ENCODE peak calls at places on chromosomes 12 and 14, in five cellular contexts. X is left lung, E is dorsolateral prefrontal cortex, P is neural crest cell, K is endothelial cell. F is an unnamed sample.

GRCh38 chr12:15801770-15802393 is 12.7 kb upstream of the EPS8 start:
- DNase-seq in X (no peak), E (no peak), P (no peak), K (no peak), F (no peak)

GRCh38 chr12:49032276-49032675 is 13.7 kb upstream of the PRKAG1 start:
- DNase-seq in X (no peak), E (no peak), P (no peak), K (no peak), F (no peak)

GRCh38 chr14:105099778-105100177 is 34.5 kb upstream of the GPR132 start:
- DNase-seq in X (no peak), E (no peak), P (no peak), K (no peak), F (no peak)

GRCh38 chr14:77271113-77271710 is at the start of gene NGB:
- DNase-seq in X (no peak), E (no peak), P (no peak), K (no peak), F (no peak)

GRCh38 chr14:94031880-94032279 is 5.7 kb downstream of the OTUB2 start:
- DNase-seq in X (no peak), E (no peak), P (no peak), K (no peak), F (no peak)

GRCh38 chr12:32671930-32672785 is 6.9 kb upstream of the DNM1L start:
- DNase-seq in X (no peak), E (no peak), P (peak), K (peak), F (peak)

GRCh38 chr12:52600475-52600874 is 788 bp downstream of the KRT72 start:
- DNase-seq in X (no peak), E (no peak), P (no peak), K (no peak), F (no peak)

GRCh38 chr14:56585461-56586084 is 6.0 kb downstream of the TMEM260 start:
- DNase-seq in X (no peak), E (no peak), P (no peak), K (no peak), F (no peak)

GRCh38 chr14:38828183-38828877 is 274.7 kb downstream of the SEC23A start:
- DNase-seq in X (no peak), E (no peak), P (no peak), K (no peak), F (no peak)

GRCh38 chr12:19846561-19846960 is 407.3 kb downstream of the AEBP2 start:
- DNase-seq in X (no peak), E (no peak), P (no peak), K (no peak), F (no peak)

GRCh38 chr14:53840444-53840843 is 116.2 kb downstream of the BMP4 start:
- DNase-seq in X (no peak), E (no peak), P (no peak), K (no peak), F (no peak)

GRCh38 chr14:105240811-105241576 is 7.3 kb upstream of the BTBD6 start:
- DNase-seq in X (peak), E (no peak), P (no peak), K (no peak), F (no peak)

GRCh38 chr12:34033628-34034296 is 11.5 kb downstream of the ALG10 start:
- DNase-seq in X (no peak), E (no peak), P (no peak), K (no peak), F (no peak)

GRCh38 chr14:23641915-23642588 is 5.9 kb downstream of the DHRS2 start:
- DNase-seq in X (no peak), E (no peak), P (no peak), K (no peak), F (no peak)

GRCh38 chr14:84965279-84965678 is 564.7 kb upstream of the FLRT2 start:
- DNase-seq in X (no peak), E (no peak), P (no peak), K (no peak), F (no peak)

GRCh38 chr12:121036810-121037326 is 2.2 kb downstream of the OASL start:
- DNase-seq in X (no peak), E (no peak), P (no peak), K (no peak), F (no peak)

GRCh38 chr12:23621910-23622309 is 327.6 kb downstream of the SOX5 start:
- DNase-seq in X (no peak), E (no peak), P (no peak), K (no peak), F (no peak)

DNA sequence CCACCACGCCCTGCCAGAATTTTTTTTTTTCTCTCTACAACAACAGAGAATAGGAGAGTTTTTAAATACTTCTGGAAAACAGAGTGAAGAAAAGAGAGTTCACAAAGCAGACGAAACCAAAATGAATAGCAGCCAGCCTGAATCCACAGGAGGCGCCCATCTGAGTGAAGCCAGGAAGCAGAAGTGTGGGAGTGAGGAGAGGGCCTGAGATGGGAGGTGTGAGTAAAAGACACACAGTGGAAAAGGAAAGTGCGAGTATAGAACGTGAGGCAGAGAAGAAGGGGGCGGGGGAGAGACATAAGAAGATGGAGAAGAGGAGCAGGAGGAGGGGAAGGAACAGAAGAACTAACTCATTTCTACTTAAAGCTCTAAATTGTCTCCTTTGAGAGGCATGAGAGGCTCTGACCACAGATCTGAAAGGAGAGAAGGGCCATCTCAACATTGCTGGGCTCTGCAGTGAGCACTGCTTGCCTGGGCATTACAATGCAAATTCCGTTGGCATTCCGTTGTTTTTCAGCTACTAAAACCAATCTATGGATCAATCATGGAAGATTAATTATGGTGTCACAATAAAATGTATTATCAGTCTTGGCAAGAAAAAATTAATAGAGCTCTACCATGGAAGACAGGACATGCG is 140.1 kb upstream of the CPSF6 start:
- DNase-seq in X (no peak), E (no peak), P (no peak), K (no peak), F (no peak)
- TF ChIP-seq CTCF in X (no peak), E (no peak), P (no peak), K (no peak), F (no peak)

GRCh38 chr12:30797689-30798088 is 42.9 kb upstream of the CAPRIN2 start:
- DNase-seq in X (no peak), E (no peak), P (no peak), K (no peak), F (no peak)
- TF ChIP-seq CTCF in X (no peak), E (no peak), P (no peak), K (peak), F (peak)

DNA sequence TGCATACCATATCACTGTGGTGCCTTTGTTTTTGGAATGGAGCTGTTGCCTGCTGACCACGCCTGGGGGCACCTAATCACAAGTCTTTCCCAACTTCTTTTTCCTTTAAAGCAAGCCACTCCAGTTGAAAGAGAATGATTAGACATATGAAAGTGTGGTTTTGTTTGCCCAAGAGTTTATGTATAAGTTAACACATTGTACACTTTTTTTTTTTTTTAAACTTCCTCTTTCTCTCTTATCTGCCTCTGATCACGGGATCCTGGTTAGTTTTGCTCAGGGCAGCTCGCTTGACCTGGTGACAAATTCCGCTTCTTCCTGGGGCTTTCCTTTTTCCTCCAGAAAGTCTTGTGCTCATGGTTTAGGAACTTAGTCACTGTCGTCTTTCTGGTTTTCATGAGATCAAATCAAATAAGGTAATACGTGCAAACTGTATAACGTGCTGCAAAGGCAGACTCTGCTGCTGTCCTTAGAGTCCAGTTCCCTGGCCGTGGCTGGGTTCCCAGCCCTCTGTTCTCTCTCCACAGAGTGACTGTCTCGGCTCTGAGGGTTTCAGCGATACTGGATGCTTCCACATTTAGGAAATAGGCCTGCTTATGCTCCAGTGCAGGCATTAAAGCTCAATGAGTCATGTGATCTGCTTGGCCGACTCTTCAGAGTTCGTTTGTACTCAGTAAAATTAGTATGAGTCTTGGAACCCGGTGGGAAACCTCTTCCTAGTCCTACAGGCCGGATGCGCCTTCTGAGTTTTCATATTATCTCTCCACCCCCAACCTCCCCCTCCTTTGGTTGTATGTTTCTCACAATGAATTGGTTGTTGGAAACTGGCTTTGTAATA is 15.2 kb downstream of the RASSF3 start:
- DNase-seq in X (no peak), E (peak), P (no peak), K (peak), F (no peak)
- TF ChIP-seq CTCF in X (no peak), E (no peak), P (no peak), K (no peak), F (no peak)

GRCh38 chr12:12079291-12079690 is 8.6 kb downstream of the BCL2L14 start:
- DNase-seq in X (no peak), E (no peak), P (no peak), K (no peak), F (no peak)

GRCh38 chr12:12086331-12086730 is 15.6 kb downstream of the BCL2L14 start:
- DNase-seq in X (no peak), E (no peak), P (no peak), K (no peak), F (no peak)

GRCh38 chr12:12083688-12084087 is 12.9 kb downstream of the BCL2L14 start:
- DNase-seq in X (no peak), E (no peak), P (no peak), K (no peak), F (no peak)

GRCh38 chr12:12086975-12087692 is 16.4 kb downstream of the BCL2L14 start:
- DNase-seq in X (no peak), E (no peak), P (peak), K (peak), F (no peak)

DNA sequence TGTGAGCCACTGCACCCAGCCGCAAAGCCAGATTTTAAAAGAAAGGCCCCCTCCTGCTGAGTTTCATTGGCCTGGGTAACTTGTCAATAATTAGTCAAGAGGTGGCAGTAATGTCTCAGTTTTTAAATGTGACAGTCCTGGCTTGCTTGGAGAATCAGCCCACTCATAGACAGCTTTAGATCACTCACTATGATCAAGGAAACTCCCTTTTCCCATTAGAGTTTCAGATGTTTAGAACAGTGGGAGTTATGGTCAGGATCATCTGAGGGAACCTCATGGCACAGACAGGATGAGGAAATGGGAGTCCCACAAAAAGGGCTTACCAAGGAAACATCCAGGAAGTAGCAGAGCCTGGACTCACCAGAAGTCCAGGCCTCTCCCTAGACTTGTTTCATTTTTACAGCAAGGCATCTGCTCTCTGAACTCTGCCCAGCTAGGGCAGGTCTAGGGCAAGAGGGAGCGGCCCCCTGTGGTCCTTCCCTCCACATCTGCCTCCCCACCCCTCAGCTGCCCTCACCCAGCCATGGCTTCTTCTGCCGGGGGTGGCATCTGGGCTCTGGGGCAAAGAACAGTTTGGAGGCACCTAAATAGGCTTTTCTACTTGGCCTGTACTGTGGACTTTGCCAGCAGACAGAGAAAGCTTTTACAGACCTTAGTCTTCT is 11.2 kb downstream of the BCL2L14 start:
- DNase-seq in X (no peak), E (no peak), P (no peak), K (peak), F (no peak)
- TF ChIP-seq CTCF in X (peak), E (peak), P (peak), K (no peak), F (no peak)

DNA sequence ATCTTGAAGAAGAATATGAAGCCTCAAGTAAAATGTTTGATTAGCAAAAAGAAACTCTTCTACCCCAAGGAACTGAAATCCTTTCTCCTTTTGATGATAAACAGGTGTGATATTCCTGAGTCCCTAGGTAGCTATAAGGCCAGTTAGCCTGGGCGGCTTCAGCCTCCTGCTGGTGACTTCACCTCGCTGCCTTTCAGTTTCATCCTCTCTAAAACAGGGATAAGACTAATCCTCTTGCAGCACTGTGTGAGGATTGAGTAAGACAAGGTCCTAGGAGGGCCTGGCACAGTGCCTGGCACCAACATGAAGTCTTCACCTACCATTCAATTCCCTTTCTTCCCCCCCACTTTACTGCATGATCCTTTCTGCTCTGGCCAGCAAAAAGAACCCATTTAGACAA is 42.1 kb downstream of the CIT start:
- DNase-seq in X (no peak), E (no peak), P (no peak), K (no peak), F (no peak)
- TF ChIP-seq CTCF in X (no peak), E (no peak), P (no peak), K (no peak), F (no peak)

GRCh38 chr14:102046337-102047278 is 40.2 kb downstream of the HSP90AA1 start:
- DNase-seq in X (peak), E (peak), P (peak), K (peak), F (peak)
- TF ChIP-seq CTCF in X (peak), E (peak), P (peak), K (peak), F (no peak)

DNA sequence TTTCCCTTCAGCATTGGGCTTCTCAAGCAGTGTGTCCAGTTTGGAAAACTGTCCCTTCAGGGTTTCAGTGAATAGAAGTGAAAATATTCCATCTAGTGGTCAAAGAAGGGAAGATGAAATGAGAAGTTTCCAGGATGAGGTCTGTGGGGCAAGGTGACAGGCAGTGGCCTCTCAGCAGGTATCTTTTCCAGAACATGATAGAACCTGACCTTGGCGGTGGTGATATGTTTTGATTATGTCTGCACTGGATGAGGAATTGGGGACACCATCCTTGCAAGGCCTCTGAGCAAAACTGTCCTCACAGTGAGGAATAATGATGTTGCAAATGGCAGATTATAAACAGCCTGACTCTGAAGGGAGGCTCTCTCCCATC is 4.7 kb downstream of the GPX2 start:
- DNase-seq in X (no peak), E (no peak), P (no peak), K (no peak), F (no peak)
- TF ChIP-seq CTCF in X (peak), E (peak), P (peak), K (no peak), F (no peak)

GRCh38 chr12:90010089-90010488 is 301.5 kb upstream of the ATP2B1 start:
- DNase-seq in X (no peak), E (no peak), P (no peak), K (no peak), F (no peak)
- TF ChIP-seq CTCF in X (no peak), E (no peak), P (peak), K (no peak), F (no peak)

DNA sequence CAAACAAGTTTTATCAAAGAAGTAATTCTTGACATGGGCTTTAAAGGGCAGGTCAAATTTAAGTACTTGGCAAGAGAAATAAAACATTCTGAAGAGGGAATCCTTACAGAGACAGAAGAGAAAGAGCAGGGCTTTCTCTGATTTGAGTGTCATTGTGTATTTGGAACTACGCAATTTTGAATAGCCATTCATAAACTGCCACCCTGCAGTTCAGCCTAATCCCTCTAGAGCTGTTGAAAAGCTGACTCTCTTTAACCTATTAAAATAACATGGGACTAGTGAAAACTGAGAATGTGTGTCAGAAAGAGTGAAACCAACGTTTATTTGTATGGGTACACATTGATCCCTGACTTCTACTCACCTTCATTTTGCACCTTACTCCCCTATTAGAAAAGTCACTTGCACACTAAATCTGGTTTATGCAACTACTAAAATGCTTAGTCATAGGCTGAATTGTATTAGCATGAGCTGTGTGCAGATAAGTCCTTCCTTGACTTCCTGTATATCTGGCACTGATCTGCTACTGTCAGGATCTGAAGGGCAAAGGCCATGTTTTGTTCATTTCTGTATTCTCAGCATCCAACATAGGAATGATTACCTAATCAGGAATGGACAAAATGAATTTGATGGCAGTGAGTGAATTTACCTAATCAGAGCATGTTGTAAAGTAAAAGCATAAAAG is 458.9 kb downstream of the NOVA1 start:
- DNase-seq in X (no peak), E (no peak), P (no peak), K (no peak), F (no peak)
- TF ChIP-seq CTCF in X (no peak), E (no peak), P (no peak), K (no peak), F (peak)

DNA sequence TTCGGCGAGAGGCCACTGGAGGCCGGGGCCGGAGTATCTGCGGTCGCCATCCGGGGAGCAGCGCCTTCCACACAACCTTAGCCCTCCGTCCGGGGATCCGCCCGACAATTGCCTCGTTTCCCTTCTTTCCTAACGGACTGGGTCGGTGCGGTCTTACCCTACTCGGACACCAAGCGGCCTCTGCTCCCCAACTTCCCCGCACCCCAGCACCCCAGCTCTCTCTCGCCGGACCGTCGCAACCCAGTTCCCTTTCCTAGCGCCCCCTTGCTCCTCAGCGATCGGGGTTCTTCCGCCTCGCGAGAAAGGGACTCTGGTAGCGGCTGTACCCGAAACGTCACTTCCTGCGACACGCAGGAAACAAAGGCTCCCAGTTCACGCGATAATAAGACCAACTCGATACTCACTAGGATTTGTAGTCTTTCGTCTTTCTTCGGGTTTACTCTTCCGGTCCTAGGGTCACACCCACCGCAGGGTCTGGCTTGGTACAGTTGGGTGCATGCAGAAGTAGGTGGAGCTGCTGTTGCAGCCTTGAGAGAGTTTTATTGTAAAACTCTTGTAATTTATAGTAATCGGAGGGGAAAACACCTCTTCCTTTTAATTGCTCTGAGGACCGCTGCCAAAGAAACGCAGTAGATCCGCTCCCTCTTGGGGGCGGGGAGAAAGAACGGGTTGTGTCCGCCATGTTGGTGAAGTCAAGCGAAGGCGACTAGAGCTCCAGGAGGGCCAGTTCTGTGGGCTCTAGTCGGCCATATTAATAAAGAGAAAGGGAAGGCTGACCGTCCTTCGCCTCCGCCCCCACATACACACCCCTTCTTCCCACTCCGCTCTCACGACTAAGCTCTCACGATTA is at the start of the genes THAP2 and ZFC3H1:
- DNase-seq in X (peak), E (peak), P (peak), K (peak), F (peak)
- TF ChIP-seq CTCF in X (no peak), E (peak), P (no peak), K (no peak), F (no peak)